ENCODE peak calls at places on chromosome 3, in seven cellular contexts. B is K562, G is ovary, I is lower leg skin, D is stomach, Q is IMR-90, K is transverse colon. Z is an unnamed sample.

GRCh38 chr3:185152433-185153169 is at the start of gene C3orf70:
- DNase-seq in B (peak; percentile 75), G (peak; percentile 65), I (no peak), D (peak; percentile 60), Q (peak; percentile 44), K (peak; percentile 69), Z (peak; percentile 46)

GRCh38 chr3:132253262-132253878 is 63.8 kb upstream of the ACP3 start:
- DNase-seq in B (peak; percentile 11), G (peak; percentile 42), I (peak; percentile 36), D (no peak), Q (peak; percentile 76), K (peak; percentile 16), Z (peak; percentile 17)

GRCh38 chr3:49927798-49928197 is 1.8 kb downstream of the MON1A start:
- DNase-seq in B (no peak), G (no peak), I (no peak), D (no peak), Q (no peak), K (no peak), Z (no peak)

GRCh38 chr3:30894521-30895289 is at the start of gene GADL1:
- DNase-seq in B (no peak), G (peak; percentile 20), I (no peak), D (peak; percentile 29), Q (peak; percentile 8), K (no peak), Z (no peak)

GRCh38 chr3:177836671-177837070 is 639.4 kb upstream of the TBL1XR1 start:
- DNase-seq in B (no peak), G (no peak), I (no peak), D (no peak), Q (no peak), K (no peak), Z (no peak)

GRCh38 chr3:20047940-20048339 is 7.7 kb downstream of the KAT2B start:
- DNase-seq in B (no peak), G (no peak), I (no peak), D (no peak), Q (no peak), K (no peak), Z (no peak)

GRCh38 chr3:9021610-9022009 is 58.3 kb upstream of the RAD18 start:
- DNase-seq in B (no peak), G (no peak), I (no peak), D (no peak), Q (no peak), K (no peak), Z (no peak)

GRCh38 chr3:181699171-181699903 is 12.4 kb upstream of the SOX2 start:
- DNase-seq in B (no peak), G (no peak), I (no peak), D (no peak), Q (no peak), K (no peak), Z (no peak)

GRCh38 chr3:155192957-155193746 is 100.3 kb downstream of the STRIT1 start:
- DNase-seq in B (no peak), G (no peak), I (no peak), D (no peak), Q (no peak), K (no peak), Z (no peak)

GRCh38 chr3:50133283-50133615 is 21.9 kb upstream of the SEMA3F start:
- DNase-seq in B (no peak), G (no peak), I (no peak), D (no peak), Q (no peak), K (no peak), Z (no peak)

GRCh38 chr3:13218541-13218908 is 145.3 kb upstream of the IQSEC1 start:
- DNase-seq in B (no peak), G (no peak), I (no peak), D (no peak), Q (no peak), K (no peak), Z (no peak)

GRCh38 chr3:14245240-14245639 is 66.6 kb downstream of the LSM3 start:
- DNase-seq in B (no peak), G (no peak), I (no peak), D (no peak), Q (no peak), K (no peak), Z (no peak)

GRCh38 chr3:133894334-133895207 is 1.1 kb downstream of the RAB6B start:
- DNase-seq in B (peak; percentile 56), G (no peak), I (no peak), D (no peak), Q (no peak), K (no peak), Z (no peak)

GRCh38 chr3:193831495-193832455 is 238.8 kb downstream of the OPA1 start:
- DNase-seq in B (no peak), G (no peak), I (peak; percentile 82), D (no peak), Q (no peak), K (no peak), Z (no peak)

GRCh38 chr3:133662256-133662773 is 574 bp upstream of the TOPBP1 start:
- DNase-seq in B (peak; percentile 32), G (no peak), I (no peak), D (no peak), Q (peak; percentile 27), K (no peak), Z (no peak)

GRCh38 chr3:129483870-129484269 is 43.8 kb downstream of the IFT122 start:
- DNase-seq in B (no peak), G (no peak), I (no peak), D (no peak), Q (no peak), K (no peak), Z (no peak)

GRCh38 chr3:126112531-126113237 is 28.8 kb upstream of the SLC41A3 start:
- DNase-seq in B (no peak), G (peak; percentile 5), I (no peak), D (peak; percentile 16), Q (no peak), K (peak; percentile 1), Z (no peak)

DNA sequence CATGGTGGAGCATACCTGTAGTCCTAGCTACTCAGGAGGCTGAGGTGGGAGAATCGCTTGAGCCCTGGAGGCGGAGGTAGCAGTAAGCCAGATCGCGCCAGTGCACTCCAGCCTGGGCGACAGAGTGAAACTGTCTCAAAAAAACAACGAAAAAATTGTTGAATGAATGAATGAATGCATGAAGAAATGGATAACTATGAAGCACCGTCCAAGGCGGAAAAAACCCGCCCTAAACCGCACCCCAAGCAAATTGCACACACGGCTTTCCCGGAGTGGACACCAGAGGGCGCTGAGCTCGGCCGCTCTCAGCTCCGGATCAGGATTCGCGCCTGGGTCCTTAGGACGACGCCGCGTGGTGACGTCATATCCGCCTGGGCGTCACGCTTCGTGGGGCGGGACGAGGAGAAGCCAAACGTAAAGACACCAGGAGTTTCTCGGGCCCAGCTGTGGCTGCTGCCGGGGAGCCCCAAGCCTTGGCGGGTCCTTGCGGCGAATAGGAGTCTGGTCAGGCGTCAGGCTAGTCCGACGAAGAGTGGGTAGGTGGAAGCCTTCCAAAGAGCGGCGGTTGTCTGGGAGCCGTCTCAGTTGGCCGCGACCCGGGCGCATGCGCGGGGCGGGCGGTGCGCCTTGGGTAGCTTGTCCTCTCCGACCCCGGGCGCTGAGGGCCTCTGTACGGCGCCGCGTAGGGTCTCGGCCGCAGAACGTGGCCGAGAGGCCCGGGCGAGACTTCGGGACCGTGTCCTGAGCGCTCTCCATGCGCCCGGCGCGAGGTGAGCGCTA is at the start of the genes HTD2 and RPP14:
- DNase-seq in B (peak; percentile 88), G (peak; percentile 99), I (peak; percentile 98), D (peak; percentile 99), Q (peak; percentile 97), K (peak; percentile 99), Z (peak; percentile 99)
- TF ChIP-seq POLR2A in B (peak; percentile 86), G (peak; percentile 71), I (no peak), D (no peak), Q (peak; percentile 92), K (peak; percentile 89), Z (peak; percentile 76)

DNA sequence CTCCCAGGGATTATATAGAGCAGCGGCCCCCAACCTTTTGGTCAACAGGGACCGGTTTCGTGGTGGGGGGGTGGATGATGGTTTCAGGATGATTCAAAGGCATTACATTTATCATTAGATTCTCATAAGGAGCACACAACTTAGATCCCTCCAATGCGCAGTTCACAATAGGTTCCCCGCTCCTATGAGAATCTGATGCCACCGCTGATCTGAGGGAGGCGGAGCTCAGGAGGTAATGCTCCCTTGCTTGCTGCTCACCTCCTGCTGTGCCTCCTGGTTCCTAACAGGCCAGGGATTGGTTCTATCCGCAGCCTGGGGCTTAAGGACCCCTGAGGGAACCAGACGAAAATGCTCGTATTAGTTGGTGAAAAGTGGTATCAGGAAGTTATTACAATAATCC is 1.3 kb upstream of the HACD2 start:
- DNase-seq in B (peak; percentile 9), G (no peak), I (peak; percentile 29), D (peak; percentile 40), Q (no peak), K (peak; percentile 60), Z (no peak)
- TF ChIP-seq POLR2A in B (no peak), G (no peak), I (no peak), D (no peak), Q (no peak), K (no peak), Z (no peak)

GRCh38 chr3:122680381-122681293 is at the start of gene PARP14:
- DNase-seq in B (peak; percentile 59), G (peak; percentile 76), I (peak; percentile 51), D (peak; percentile 79), Q (peak; percentile 68), K (peak; percentile 82), Z (peak; percentile 74)
- TF ChIP-seq POLR2A in B (peak; percentile 29), G (peak; percentile 16), I (no peak), D (no peak), Q (peak; percentile 50), K (peak; percentile 68), Z (peak; percentile 41)

GRCh38 chr3:112643621-112644236 is 2.8 kb upstream of the CCDC80 start:
- DNase-seq in B (no peak), G (no peak), I (no peak), D (no peak), Q (no peak), K (no peak), Z (no peak)

GRCh38 chr3:112639451-112640332 is 1.3 kb downstream of the CCDC80 start:
- DNase-seq in B (no peak), G (peak; percentile 33), I (no peak), D (no peak), Q (no peak), K (no peak), Z (peak; percentile 42)

GRCh38 chr3:112642912-112643506 is 2.1 kb upstream of the CCDC80 start:
- DNase-seq in B (peak; percentile 58), G (peak; percentile 91), I (peak; percentile 88), D (peak; percentile 79), Q (peak; percentile 92), K (peak; percentile 82), Z (peak; percentile 92)

GRCh38 chr3:112640333-112640863 is 545 bp downstream of the CCDC80 start:
- DNase-seq in B (no peak), G (peak; percentile 55), I (no peak), D (no peak), Q (peak; percentile 90), K (no peak), Z (peak; percentile 59)

DNA sequence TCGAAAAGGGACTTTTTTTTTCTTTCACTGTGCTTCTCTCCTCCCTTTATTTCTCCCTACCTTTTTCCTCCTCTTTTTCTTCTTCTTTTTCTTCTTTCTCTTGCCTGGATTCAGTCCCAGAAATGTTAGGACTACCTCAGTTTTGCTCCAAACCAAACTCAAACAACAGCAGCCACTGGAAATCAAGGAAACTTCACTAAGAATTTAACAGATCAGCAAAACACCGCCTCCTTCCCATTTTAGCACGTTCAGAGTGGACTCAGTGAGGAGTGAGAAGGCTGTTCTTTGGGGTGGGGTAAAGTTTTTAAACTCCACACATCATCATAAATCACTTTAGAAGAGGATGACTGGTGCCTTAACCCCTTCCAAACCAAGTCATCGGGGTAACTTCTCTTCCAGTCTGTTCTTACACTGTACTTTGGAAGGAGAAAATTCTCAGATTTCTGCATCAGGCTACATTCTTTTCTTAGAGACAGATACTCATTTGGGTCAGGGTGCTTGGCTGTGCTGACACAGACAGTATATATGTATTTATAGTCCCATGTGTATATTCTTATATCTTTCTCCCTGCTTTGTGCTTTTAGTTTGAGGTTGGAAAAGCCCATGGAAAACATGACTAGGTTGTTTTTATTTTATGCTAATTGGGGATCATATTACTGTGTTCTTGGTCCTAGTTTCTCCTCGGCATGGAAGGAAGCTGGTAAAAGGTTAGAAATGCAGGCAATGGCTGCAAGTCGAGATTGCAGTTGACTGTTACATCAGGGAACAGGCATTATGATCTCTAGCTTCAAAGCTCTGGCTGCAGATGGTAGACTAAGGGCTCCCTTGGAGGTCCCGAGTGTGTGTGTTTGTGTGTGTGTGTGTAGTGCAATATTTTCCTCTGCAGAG is at the start of gene CCDC80:
- DNase-seq in B (peak; percentile 8), G (peak; percentile 53), I (no peak), D (no peak), Q (peak; percentile 94), K (no peak), Z (peak; percentile 63)
- TF ChIP-seq POLR2A in B (peak; percentile 89), G (peak; percentile 63), I (no peak), D (no peak), Q (peak; percentile 98), K (peak; percentile 57), Z (peak; percentile 70)

Z was measured in uterus.